ENCODE peak calls at places on chromosomes 4 and X, in seven cellular contexts. One of them, this sample, is unnamed. For H3K27me3, the result is how much of the 10 kb centered on the place peaks cover.

GRCh38 chr4:1339489-1339888 is 7.5 kb upstream of the UVSSA start:
- DNase-seq in H7: no peak
- DNase-seq in effector memory CD4-positive, alpha-beta T cell: no peak
- DNase-seq in SJSA1: no peak
- DNase-seq in body of pancreas: no peak
- DNase-seq in right atrium auricular region: no peak
- DNase-seq in left lung: no peak
- DNase-seq in this sample: no peak

GRCh38 chr4:144670776-144671175 is 24.8 kb downstream of the HHIP start:
- DNase-seq in left lung: no peak
- DNase-seq in body of pancreas: no peak
- DNase-seq in SJSA1: no peak
- DNase-seq in H7: no peak
- DNase-seq in effector memory CD4-positive, alpha-beta T cell: no peak
- DNase-seq in right atrium auricular region: no peak
- DNase-seq in this sample: no peak

GRCh38 chr4:13515268-13515667 is 29.0 kb downstream of the NKX3-2 start:
- DNase-seq in SJSA1: no peak
- DNase-seq in left lung: no peak
- DNase-seq in right atrium auricular region: no peak
- DNase-seq in H7: no peak
- DNase-seq in body of pancreas: no peak
- DNase-seq in effector memory CD4-positive, alpha-beta T cell: no peak
- DNase-seq in this sample: no peak

GRCh38 chr4:186666252-186666651 is 57.4 kb downstream of the FAT1 start:
- DNase-seq in SJSA1: no peak
- DNase-seq in left lung: no peak
- DNase-seq in body of pancreas: no peak
- DNase-seq in right atrium auricular region: no peak
- DNase-seq in H7: no peak
- DNase-seq in effector memory CD4-positive, alpha-beta T cell: no peak
- DNase-seq in this sample: no peak

GRCh38 chrX:8304668-8305067 is 133.6 kb upstream of the VCX2 start:
- DNase-seq in body of pancreas: no peak
- DNase-seq in H7: no peak
- DNase-seq in SJSA1: no peak
- DNase-seq in right atrium auricular region: no peak
- DNase-seq in left lung: no peak
- DNase-seq in effector memory CD4-positive, alpha-beta T cell: no peak
- DNase-seq in this sample: no peak

GRCh38 chr4:139934786-139935330 is 219.1 kb downstream of the MAML3 start:
- DNase-seq in effector memory CD4-positive, alpha-beta T cell: no peak
- DNase-seq in H7: no peak
- DNase-seq in SJSA1: no peak
- DNase-seq in body of pancreas: no peak
- DNase-seq in right atrium auricular region: no peak
- DNase-seq in left lung: no peak
- DNase-seq in this sample: no peak

GRCh38 chrX:31546130-31546529 is 474.3 kb upstream of the FTHL17 start:
- DNase-seq in left lung: no peak
- DNase-seq in SJSA1: peak
- DNase-seq in body of pancreas: no peak
- DNase-seq in effector memory CD4-positive, alpha-beta T cell: no peak
- DNase-seq in H7: no peak
- DNase-seq in right atrium auricular region: no peak
- DNase-seq in this sample: no peak

GRCh38 chr4:55029838-55030503 is 95.4 kb downstream of the KDR start:
- DNase-seq in right atrium auricular region: no peak
- DNase-seq in left lung: no peak
- DNase-seq in effector memory CD4-positive, alpha-beta T cell: no peak
- DNase-seq in body of pancreas: no peak
- DNase-seq in H7: peak
- DNase-seq in SJSA1: no peak
- DNase-seq in this sample: no peak

GRCh38 chr4:138749303-138749702 is 266.3 kb upstream of the NOCT start:
- DNase-seq in H7: no peak
- DNase-seq in effector memory CD4-positive, alpha-beta T cell: no peak
- DNase-seq in body of pancreas: no peak
- DNase-seq in right atrium auricular region: no peak
- DNase-seq in SJSA1: no peak
- DNase-seq in left lung: no peak
- DNase-seq in this sample: no peak

GRCh38 chrX:107659768-107660167 is 31.5 kb downstream of the PRPS1 start:
- DNase-seq in body of pancreas: no peak
- DNase-seq in right atrium auricular region: no peak
- DNase-seq in left lung: no peak
- DNase-seq in H7: peak
- DNase-seq in effector memory CD4-positive, alpha-beta T cell: no peak
- DNase-seq in SJSA1: peak
- DNase-seq in this sample: no peak

GRCh38 chrX:73447311-73447794 is 500 bp downstream of the CDX4 start:
- DNase-seq in right atrium auricular region: no peak
- DNase-seq in body of pancreas: no peak
- DNase-seq in H7: peak
- DNase-seq in effector memory CD4-positive, alpha-beta T cell: no peak
- DNase-seq in SJSA1: no peak
- DNase-seq in left lung: no peak
- DNase-seq in this sample: no peak
- H3K27me3 ChIP-seq in right atrium auricular region: under half
- H3K27me3 ChIP-seq in body of pancreas: under half
- H3K27me3 ChIP-seq in H7: under half
- H3K27me3 ChIP-seq in effector memory CD4-positive, alpha-beta T cell: under half
- H3K27me3 ChIP-seq in SJSA1: under half
- H3K27me3 ChIP-seq in left lung: under half
- H3K27me3 ChIP-seq in this sample: under half

GRCh38 chr4:38667005-38667771 is 3.2 kb downstream of the KLF3 start:
- DNase-seq in body of pancreas: peak
- DNase-seq in effector memory CD4-positive, alpha-beta T cell: peak
- DNase-seq in SJSA1: peak
- DNase-seq in left lung: peak
- DNase-seq in H7: peak
- DNase-seq in right atrium auricular region: peak
- DNase-seq in this sample: no peak
- H3K4me3 ChIP-seq in body of pancreas: no peak
- H3K4me3 ChIP-seq in effector memory CD4-positive, alpha-beta T cell: peak
- H3K4me3 ChIP-seq in SJSA1: peak
- H3K4me3 ChIP-seq in left lung: peak
- H3K4me3 ChIP-seq in H7: peak
- H3K4me3 ChIP-seq in right atrium auricular region: peak
- H3K4me3 ChIP-seq in this sample: no peak

GRCh38 chrX:39247536-39247935 is 446.3 kb downstream of the MID1IP1 start:
- DNase-seq in H7: no peak
- DNase-seq in left lung: no peak
- DNase-seq in effector memory CD4-positive, alpha-beta T cell: no peak
- DNase-seq in right atrium auricular region: no peak
- DNase-seq in body of pancreas: no peak
- DNase-seq in SJSA1: no peak
- DNase-seq in this sample: no peak

GRCh38 chrX:39244146-39244545 is 442.9 kb downstream of the MID1IP1 start:
- DNase-seq in right atrium auricular region: no peak
- DNase-seq in SJSA1: no peak
- DNase-seq in H7: no peak
- DNase-seq in effector memory CD4-positive, alpha-beta T cell: no peak
- DNase-seq in body of pancreas: no peak
- DNase-seq in left lung: no peak
- DNase-seq in this sample: no peak

GRCh38 chrX:39245024-39245423 is 443.8 kb downstream of the MID1IP1 start:
- DNase-seq in effector memory CD4-positive, alpha-beta T cell: no peak
- DNase-seq in SJSA1: no peak
- DNase-seq in body of pancreas: no peak
- DNase-seq in H7: no peak
- DNase-seq in right atrium auricular region: no peak
- DNase-seq in left lung: no peak
- DNase-seq in this sample: no peak

GRCh38 chrX:39238017-39238416 is 436.8 kb downstream of the MID1IP1 start:
- DNase-seq in body of pancreas: no peak
- DNase-seq in H7: no peak
- DNase-seq in effector memory CD4-positive, alpha-beta T cell: no peak
- DNase-seq in right atrium auricular region: no peak
- DNase-seq in SJSA1: no peak
- DNase-seq in left lung: no peak
- DNase-seq in this sample: no peak

GRCh38 chrX:39242187-39242586 is 440.9 kb downstream of the MID1IP1 start:
- DNase-seq in H7: peak
- DNase-seq in right atrium auricular region: no peak
- DNase-seq in SJSA1: no peak
- DNase-seq in left lung: no peak
- DNase-seq in effector memory CD4-positive, alpha-beta T cell: no peak
- DNase-seq in body of pancreas: peak
- DNase-seq in this sample: no peak
- H3K27me3 ChIP-seq in H7: under half
- H3K27me3 ChIP-seq in right atrium auricular region: under half
- H3K27me3 ChIP-seq in SJSA1: under half
- H3K27me3 ChIP-seq in left lung: under half
- H3K27me3 ChIP-seq in effector memory CD4-positive, alpha-beta T cell: under half
- H3K27me3 ChIP-seq in body of pancreas: under half
- H3K27me3 ChIP-seq in this sample: under half

GRCh38 chrX:130174937-130175336 is 3.2 kb downstream of the RAB33A start:
- DNase-seq in right atrium auricular region: no peak
- DNase-seq in SJSA1: no peak
- DNase-seq in effector memory CD4-positive, alpha-beta T cell: no peak
- DNase-seq in body of pancreas: no peak
- DNase-seq in H7: no peak
- DNase-seq in left lung: no peak
- DNase-seq in this sample: no peak

GRCh38 chrX:130179170-130179569 is 7.4 kb downstream of the RAB33A start:
- DNase-seq in left lung: no peak
- DNase-seq in SJSA1: no peak
- DNase-seq in effector memory CD4-positive, alpha-beta T cell: no peak
- DNase-seq in body of pancreas: no peak
- DNase-seq in right atrium auricular region: no peak
- DNase-seq in H7: no peak
- DNase-seq in this sample: no peak

GRCh38 chrX:130174051-130174704 is 2.4 kb downstream of the RAB33A start:
- DNase-seq in H7: no peak
- DNase-seq in SJSA1: peak
- DNase-seq in right atrium auricular region: peak
- DNase-seq in effector memory CD4-positive, alpha-beta T cell: no peak
- DNase-seq in left lung: no peak
- DNase-seq in body of pancreas: no peak
- DNase-seq in this sample: no peak

GRCh38 chrX:130176942-130177341 is 5.2 kb downstream of the RAB33A start:
- DNase-seq in right atrium auricular region: no peak
- DNase-seq in left lung: no peak
- DNase-seq in effector memory CD4-positive, alpha-beta T cell: no peak
- DNase-seq in body of pancreas: no peak
- DNase-seq in SJSA1: no peak
- DNase-seq in H7: no peak
- DNase-seq in this sample: no peak

DNA sequence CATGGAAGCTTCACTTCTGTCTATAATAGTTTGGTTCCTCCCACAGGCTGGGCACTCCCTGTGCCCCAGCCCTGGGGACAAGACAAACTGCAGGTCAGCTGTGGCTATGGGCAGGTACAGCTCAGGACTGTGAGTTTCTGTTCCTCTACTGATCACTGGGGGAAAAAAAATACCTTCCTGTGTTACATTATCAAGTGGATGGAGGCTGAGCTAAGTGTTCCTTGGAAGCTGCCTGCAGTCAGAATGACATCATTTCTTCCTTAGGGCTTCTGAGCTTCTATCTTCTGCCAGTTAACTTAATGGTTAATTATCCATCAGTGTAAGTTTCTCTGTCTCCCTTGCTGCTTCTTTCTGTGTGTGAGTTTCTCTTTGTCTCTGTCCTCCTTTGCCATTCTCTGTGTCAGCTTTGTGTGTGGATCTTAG is 4.6 kb downstream of the RAB33A start:
- DNase-seq in body of pancreas: no peak
- DNase-seq in left lung: no peak
- DNase-seq in right atrium auricular region: no peak
- DNase-seq in effector memory CD4-positive, alpha-beta T cell: no peak
- DNase-seq in H7: no peak
- DNase-seq in SJSA1: no peak
- DNase-seq in this sample: peak
- H3K4me3 ChIP-seq in body of pancreas: no peak
- H3K4me3 ChIP-seq in left lung: no peak
- H3K4me3 ChIP-seq in right atrium auricular region: no peak
- H3K4me3 ChIP-seq in effector memory CD4-positive, alpha-beta T cell: no peak
- H3K4me3 ChIP-seq in H7: no peak
- H3K4me3 ChIP-seq in SJSA1: no peak
- H3K4me3 ChIP-seq in this sample: no peak

DNA sequence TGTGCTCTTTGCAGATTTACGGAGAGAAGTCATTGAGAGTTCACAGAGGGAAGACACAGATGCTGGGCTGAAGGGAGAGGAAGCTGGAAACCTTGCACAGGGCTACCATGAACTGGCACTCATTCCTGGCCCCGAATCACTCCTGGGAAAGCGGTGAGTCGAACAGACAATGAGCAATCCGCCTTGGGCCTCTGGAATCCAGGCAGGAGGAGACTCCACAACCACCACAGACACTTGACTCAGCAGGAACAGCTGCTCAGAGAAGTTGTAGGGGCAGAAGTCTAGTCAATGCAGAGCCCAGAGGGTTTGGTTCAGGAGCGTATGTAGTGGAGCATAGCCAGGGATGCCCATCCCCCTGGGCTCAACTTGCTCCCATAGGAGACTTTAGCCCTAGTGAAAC is 62.8 kb upstream of the GRIA3 start:
- DNase-seq in left lung: no peak
- DNase-seq in body of pancreas: no peak
- DNase-seq in H7: no peak
- DNase-seq in right atrium auricular region: no peak
- DNase-seq in SJSA1: no peak
- DNase-seq in effector memory CD4-positive, alpha-beta T cell: no peak
- DNase-seq in this sample: no peak
- H3K27me3 ChIP-seq in left lung: under half
- H3K27me3 ChIP-seq in body of pancreas: under half
- H3K27me3 ChIP-seq in H7: under half
- H3K27me3 ChIP-seq in right atrium auricular region: under half
- H3K27me3 ChIP-seq in SJSA1: under half
- H3K27me3 ChIP-seq in effector memory CD4-positive, alpha-beta T cell: under half
- H3K27me3 ChIP-seq in this sample: under half